ENCODE peak calls at places on chromosome 9, in eight cellular contexts. U is CD8-positive, alpha-beta memory T cell; Y is HCT116; B is A673; G is lower lobe of right lung; J is OCI-LY7; Z is CD4-positive, CD25-positive, alpha-beta regulatory T cell; A is left ventricle myocardium inferior. Q is an unnamed sample.

GRCh38 chr9:131875828-131876485 is 136.1 kb upstream of the RAPGEF1 start:
- DNase-seq in Z (peak; percentile 22), Y (no peak), G (no peak), B (no peak), U (no peak), J (no peak), A (no peak), Q (no peak)

GRCh38 chr9:112162644-112163413 is 12.3 kb downstream of the SUSD1 start:
- DNase-seq in U (no peak), A (no peak), Z (no peak), G (no peak), B (no peak), J (peak; percentile 22), Y (no peak), Q (no peak)

GRCh38 chr9:73154760-73155159 is 3.1 kb downstream of the ANXA1 start:
- DNase-seq in Z (no peak), J (no peak), G (no peak), Y (no peak), U (no peak), A (no peak), B (peak; percentile 21), Q (no peak)

GRCh38 chr9:1979815-1980367 is 35.3 kb upstream of the SMARCA2 start:
- DNase-seq in B (no peak), Y (no peak), U (no peak), J (no peak), A (peak; percentile 15), Z (no peak), G (peak; percentile 29), Q (no peak)

GRCh38 chr9:124210697-124211096 is 47.1 kb upstream of the NEK6 start:
- DNase-seq in B (no peak), A (no peak), U (no peak), J (no peak), Z (no peak), G (no peak), Y (no peak), Q (no peak)

GRCh38 chr9:11159318-11159862 is 546.6 kb upstream of the PTPRD start:
- DNase-seq in Z (no peak), G (no peak), Y (no peak), A (no peak), J (no peak), U (no peak), B (no peak), Q (no peak)

GRCh38 chr9:38196721-38197120 is 127.7 kb upstream of the SHB start:
- DNase-seq in B (no peak), G (no peak), U (no peak), J (no peak), Z (no peak), Y (no peak), A (no peak), Q (no peak)

GRCh38 chr9:79049371-79049770 is 522.4 kb upstream of the TLE4 start:
- DNase-seq in B (no peak), G (no peak), U (no peak), A (no peak), J (no peak), Y (no peak), Z (no peak), Q (no peak)

GRCh38 chr9:26502311-26502710 is 390.3 kb downstream of the CAAP1 start:
- DNase-seq in Y (no peak), J (no peak), B (no peak), Z (no peak), A (no peak), U (no peak), G (no peak), Q (no peak)

GRCh38 chr9:128372188-128372641 is 1.0 kb downstream of the URM1 start:
- DNase-seq in J (peak; percentile 17), G (no peak), B (no peak), Z (peak; percentile 28), A (no peak), U (no peak), Y (no peak), Q (no peak)

GRCh38 chr9:72362118-72362531 is 2.9 kb downstream of the ZFAND5 start:
- DNase-seq in G (no peak), Y (no peak), A (no peak), U (no peak), B (no peak), J (no peak), Z (no peak), Q (no peak)

GRCh38 chr9:86369810-86370209 is 15.6 kb upstream of the TUT7 start:
- DNase-seq in B (no peak), A (no peak), Z (no peak), U (no peak), J (no peak), Y (no peak), G (no peak), Q (no peak)

GRCh38 chr9:37340961-37341360 is 81.5 kb upstream of the GRHPR start:
- DNase-seq in Z (no peak), A (no peak), G (no peak), U (no peak), Y (no peak), J (no peak), B (peak; percentile 53), Q (no peak)

GRCh38 chr9:30197954-30198353 is 2186.5 kb upstream of the ACO1 start:
- DNase-seq in A (no peak), Z (no peak), J (peak; percentile 45), G (no peak), B (peak; percentile 11), Y (no peak), U (no peak), Q (no peak)

GRCh38 chr9:133135193-133135745 is 14.2 kb upstream of the RALGDS start:
- DNase-seq in U (peak; percentile 55), Y (peak; percentile 90), B (no peak), J (no peak), A (no peak), G (peak; percentile 78), Z (peak; percentile 70), Q (peak; percentile 80)

GRCh38 chr9:109556061-109556460 is 58.0 kb upstream of the PTPN3 start:
- DNase-seq in G (no peak), B (no peak), A (no peak), Y (no peak), J (no peak), Z (no peak), U (no peak), Q (no peak)

GRCh38 chr9:85742630-85742928 is 825 bp upstream of the AGTPBP1 start:
- DNase-seq in U (no peak), A (no peak), J (no peak), G (no peak), Z (no peak), Y (no peak), B (no peak), Q (no peak)

DNA sequence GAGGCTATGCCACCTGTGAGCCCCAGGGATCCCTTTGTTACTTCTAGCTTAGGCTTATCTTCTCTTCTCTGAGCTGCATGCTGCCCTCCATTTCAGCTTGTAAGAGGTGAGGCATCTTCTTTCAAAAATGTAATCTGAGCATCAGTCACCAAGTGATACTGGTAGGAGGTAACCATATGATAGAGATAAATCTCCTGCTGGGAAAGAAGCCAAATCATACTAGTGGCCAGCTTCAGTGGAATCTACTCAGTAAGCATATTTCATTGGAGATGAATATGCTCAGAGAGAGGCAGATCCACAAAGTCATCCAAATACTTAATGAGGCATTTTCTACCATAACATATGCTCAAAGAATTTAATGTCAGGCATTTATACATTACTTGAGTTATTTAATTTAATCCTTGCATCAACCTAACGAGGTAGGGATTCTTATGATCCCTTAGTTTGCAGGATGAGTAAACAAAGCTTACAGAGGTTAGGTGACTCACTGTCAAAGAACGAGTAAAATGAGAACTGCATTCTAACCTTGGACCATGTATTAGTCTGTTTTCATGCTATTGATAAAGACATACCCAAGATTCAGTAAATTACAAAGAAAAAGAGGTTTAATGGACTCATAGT is 50.9 kb upstream of the DMRTA1 start:
- DNase-seq in G (no peak), Y (no peak), B (no peak), U (no peak), A (no peak), Z (no peak), J (no peak), Q (no peak)
- H3K36me3 ChIP-seq in G (no peaks in the 10 kb centered on the region), Y (no peaks in the 10 kb centered on the region), B (no peaks in the 10 kb centered on the region), U (no peaks in the 10 kb centered on the region), A (no peaks in the 10 kb centered on the region), Z (no peaks in the 10 kb centered on the region), J (no peaks in the 10 kb centered on the region), Q (no peaks in the 10 kb centered on the region)

GRCh38 chr9:93673271-93673843 is 97.0 kb downstream of the PHF2 start:
- DNase-seq in Y (no peak), A (peak; percentile 73), G (no peak), U (no peak), B (peak; percentile 63), Z (no peak), J (no peak), Q (peak; percentile 47)
- H3K4me3 ChIP-seq in Y (no peak overlapping the region), A (no peak overlapping the region), G (no peak overlapping the region), U (no peak overlapping the region), B (no peak overlapping the region), Z (no peak overlapping the region), J (no peak overlapping the region), Q (no peak overlapping the region)

DNA sequence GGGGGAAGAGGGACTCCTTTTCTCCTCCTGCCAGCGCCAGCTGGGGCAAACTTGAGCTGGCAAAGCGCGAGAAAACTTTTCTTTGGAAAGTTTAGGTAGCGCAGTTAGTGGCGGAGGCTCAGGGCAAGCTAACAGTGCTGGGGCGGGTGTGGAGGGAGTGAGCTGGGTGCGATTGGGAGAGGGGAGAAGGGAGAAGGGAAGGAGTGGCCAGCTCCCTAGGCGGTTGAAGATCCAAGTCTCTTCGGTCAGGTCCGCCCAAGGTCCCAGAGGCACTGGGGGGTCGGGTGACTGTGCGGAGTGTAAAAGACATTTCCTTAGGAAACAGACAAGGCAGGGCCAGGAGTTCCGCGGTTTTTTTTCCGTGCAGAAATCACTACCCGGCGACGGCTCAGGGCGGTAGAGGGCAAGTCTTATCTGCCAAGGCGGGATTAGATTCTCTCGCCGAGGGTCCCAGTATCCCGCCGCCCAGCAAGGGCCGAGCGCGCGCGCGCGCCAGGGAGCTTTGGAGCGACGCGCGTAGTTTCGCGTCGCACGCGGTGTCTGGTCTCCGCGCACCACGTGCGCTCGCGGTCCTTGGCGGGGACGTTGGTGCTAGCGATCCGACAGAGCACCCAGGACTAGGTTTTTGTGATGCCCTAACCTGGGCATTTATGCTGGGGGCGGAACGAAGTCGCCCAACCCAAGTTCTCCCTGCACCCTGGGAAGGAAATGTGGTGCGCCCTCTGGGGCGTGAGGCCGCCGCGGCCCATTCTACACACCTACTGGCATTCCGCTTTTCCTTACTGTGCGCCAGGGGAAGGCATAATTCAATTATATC is 33.7 kb upstream of the NFIB start:
- DNase-seq in B (peak; percentile 54), J (no peak), U (no peak), Z (no peak), G (no peak), A (peak; percentile 69), Y (no peak), Q (peak; percentile 82)
- H3K27ac ChIP-seq in B (no peak overlapping the region), J (no peak overlapping the region), U (no peak overlapping the region), Z (no peak overlapping the region), G (peak overlapping the region; percentile 86), A (peak overlapping the region; percentile 96), Y (no peak overlapping the region), Q (peak overlapping the region; percentile 80)

DNA sequence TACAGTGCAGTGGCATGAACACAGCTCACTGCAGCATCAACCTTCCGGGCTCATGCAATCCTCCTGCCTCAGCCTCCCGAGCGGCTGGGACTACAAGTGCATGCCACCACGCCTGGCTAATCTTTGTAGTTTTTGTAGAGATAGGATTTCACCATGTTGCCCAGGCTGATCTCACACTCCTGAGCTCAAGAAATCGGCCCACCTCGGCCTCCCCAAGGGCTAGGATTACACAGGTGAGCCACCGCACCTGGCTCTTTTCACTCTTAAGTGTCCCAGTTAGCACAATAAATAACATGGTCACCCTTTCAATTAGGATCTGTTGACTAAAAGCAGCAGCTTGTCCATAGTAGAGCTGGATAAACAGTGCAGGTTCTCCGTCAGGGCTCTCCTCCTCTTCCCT is 1.4 kb downstream of the CDK5RAP2 start:
- DNase-seq in B (no peak), J (no peak), Y (no peak), Z (no peak), U (no peak), G (no peak), A (no peak), Q (no peak)
- H3K36me3 ChIP-seq in B (peaks cover 3% of the 10 kb centered on the region), J (peaks cover 25% of the 10 kb centered on the region), Y (no peaks in the 10 kb centered on the region), Z (no peaks in the 10 kb centered on the region), U (no peaks in the 10 kb centered on the region), G (peaks cover 9% of the 10 kb centered on the region), A (no peaks in the 10 kb centered on the region), Q (no peaks in the 10 kb centered on the region)